ENCODE peak calls at places on chromosomes 7 and 10, in five cellular contexts. X, G, M, A and N are unnamed samples.

GRCh38 chr7:48298779-48299178 is 127.5 kb downstream of the ABCA13 start:
- DNase-seq in X (no peak), G (no peak), M (peak), A (no peak), N (no peak)

GRCh38 chr7:130721486-130722277 is 12.3 kb downstream of the KLF14 start:
- DNase-seq in X (no peak), G (peak), M (peak), A (peak), N (peak)

GRCh38 chr7:43689115-43689514 is 40.2 kb downstream of the COA1 start:
- DNase-seq in X (no peak), G (no peak), M (no peak), A (peak), N (no peak)

GRCh38 chr7:3134715-3135114 is 91.0 kb upstream of the CARD11 start:
- DNase-seq in X (no peak), G (no peak), M (no peak), A (no peak), N (no peak)

GRCh38 chr10:94076325-94076841 is 82.7 kb downstream of the PLCE1 start:
- DNase-seq in X (no peak), G (peak), M (no peak), A (peak), N (peak)

GRCh38 chr7:96238474-96238873 is 83.4 kb downstream of the SLC25A13 start:
- DNase-seq in X (no peak), G (no peak), M (peak), A (no peak), N (no peak)

GRCh38 chr7:7746419-7746818 is 28.0 kb upstream of the RPA3 start:
- DNase-seq in X (no peak), G (no peak), M (no peak), A (no peak), N (no peak)

GRCh38 chr7:37480642-37481041 is 32.0 kb upstream of the ELMO1 start:
- DNase-seq in X (no peak), G (no peak), M (peak), A (peak), N (peak)

GRCh38 chr10:49512121-49512809 is 26.7 kb downstream of the ERCC6 start:
- DNase-seq in X (no peak), G (peak), M (peak), A (no peak), N (no peak)

GRCh38 chr7:27601217-27601616 is 61.5 kb downstream of the HIBADH start:
- DNase-seq in X (no peak), G (no peak), M (no peak), A (no peak), N (no peak)

GRCh38 chr10:31014146-31014880 is 17.4 kb downstream of the ZNF438 start:
- DNase-seq in X (no peak), G (no peak), M (no peak), A (no peak), N (no peak)

GRCh38 chr10:103881420-103882284 is 26.3 kb upstream of the SH3PXD2A start:
- DNase-seq in X (no peak), G (peak), M (no peak), A (no peak), N (no peak)

GRCh38 chr7:108404509-108405435 is 51.5 kb downstream of the NRCAM start:
- DNase-seq in X (no peak), G (no peak), M (no peak), A (peak), N (peak)

GRCh38 chr10:113000876-113001598 is 51.0 kb downstream of the TCF7L2 start:
- DNase-seq in X (no peak), G (no peak), M (no peak), A (no peak), N (no peak)

GRCh38 chr7:132410385-132410784 is 165.9 kb downstream of the PLXNA4 start:
- DNase-seq in X (no peak), G (no peak), M (peak), A (no peak), N (no peak)

GRCh38 chr7:16900212-16900768 is 18.5 kb upstream of the AGR3 start:
- DNase-seq in X (no peak), G (no peak), M (no peak), A (no peak), N (no peak)

GRCh38 chr10:4034907-4035581 is 250.0 kb upstream of the KLF6 start:
- DNase-seq in X (no peak), G (peak), M (no peak), A (peak), N (no peak)

GRCh38 chr7:130483036-130483435 is 8.8 kb upstream of the MEST start:
- DNase-seq in X (no peak), G (no peak), M (no peak), A (no peak), N (no peak)

GRCh38 chr10:69807122-69807521 is 5.4 kb downstream of the COL13A1 start:
- DNase-seq in X (no peak), G (no peak), M (peak), A (no peak), N (no peak)